ENCODE peak calls at places on chromosome 1, in four cellular contexts. One of them, this sample, is unnamed.

GRCh38 chr1:6140413-6140812 is 39.7 kb downstream of the CHD5 start:
- DNase-seq in midbrain: no peak
- DNase-seq in NCI-H2171 treated with DMSO at 0.1 percent for 48 hours: no peak
- DNase-seq in M059J: no peak
- DNase-seq in this sample: no peak

GRCh38 chr1:171245458-171246064 is 2.7 kb upstream of the FMO1 start:
- DNase-seq in midbrain: peak
- DNase-seq in NCI-H2171 treated with DMSO at 0.1 percent for 48 hours: peak
- DNase-seq in M059J: peak
- DNase-seq in this sample: peak

GRCh38 chr1:219585837-219586465 is 27.0 kb downstream of the ZC3H11B start:
- DNase-seq in midbrain: no peak
- DNase-seq in NCI-H2171 treated with DMSO at 0.1 percent for 48 hours: no peak
- DNase-seq in M059J: no peak
- DNase-seq in this sample: no peak

GRCh38 chr1:58886611-58887010 is 102.8 kb upstream of the JUN start:
- DNase-seq in midbrain: no peak
- DNase-seq in NCI-H2171 treated with DMSO at 0.1 percent for 48 hours: no peak
- DNase-seq in M059J: no peak
- DNase-seq in this sample: no peak

GRCh38 chr1:25486602-25487001 is 55.9 kb downstream of the MACO1 start:
- DNase-seq in midbrain: no peak
- DNase-seq in NCI-H2171 treated with DMSO at 0.1 percent for 48 hours: no peak
- DNase-seq in M059J: peak
- DNase-seq in this sample: no peak

GRCh38 chr1:3671371-3672180 is 19.3 kb downstream of the TP73 start:
- DNase-seq in midbrain: no peak
- DNase-seq in NCI-H2171 treated with DMSO at 0.1 percent for 48 hours: peak
- DNase-seq in M059J: peak
- DNase-seq in this sample: no peak

GRCh38 chr1:87436534-87436933 is 107.9 kb downstream of the LMO4 start:
- DNase-seq in midbrain: peak
- DNase-seq in NCI-H2171 treated with DMSO at 0.1 percent for 48 hours: no peak
- DNase-seq in M059J: no peak
- DNase-seq in this sample: no peak

GRCh38 chr1:2381741-2382620 is 9.4 kb downstream of the MORN1 start:
- DNase-seq in midbrain: peak
- DNase-seq in NCI-H2171 treated with DMSO at 0.1 percent for 48 hours: no peak
- DNase-seq in M059J: peak
- DNase-seq in this sample: peak

GRCh38 chr1:33175865-33176264 is 6.0 kb downstream of the TRIM62 start:
- DNase-seq in midbrain: no peak
- DNase-seq in NCI-H2171 treated with DMSO at 0.1 percent for 48 hours: no peak
- DNase-seq in M059J: no peak
- DNase-seq in this sample: no peak

GRCh38 chr1:214588963-214589597 is 13.9 kb upstream of the CENPF start:
- DNase-seq in midbrain: no peak
- DNase-seq in NCI-H2171 treated with DMSO at 0.1 percent for 48 hours: no peak
- DNase-seq in M059J: peak
- DNase-seq in this sample: no peak

GRCh38 chr1:229507502-229507901 is 639 bp downstream of the NUP133 start:
- DNase-seq in midbrain: no peak
- DNase-seq in NCI-H2171 treated with DMSO at 0.1 percent for 48 hours: peak
- DNase-seq in M059J: no peak
- DNase-seq in this sample: no peak

GRCh38 chr1:174712541-174712940 is 264.8 kb downstream of the GPR52 start:
- DNase-seq in midbrain: no peak
- DNase-seq in NCI-H2171 treated with DMSO at 0.1 percent for 48 hours: no peak
- DNase-seq in M059J: no peak
- DNase-seq in this sample: no peak

GRCh38 chr1:9362488-9362887 is 69.8 kb downstream of the SPSB1 start:
- DNase-seq in midbrain: peak
- DNase-seq in NCI-H2171 treated with DMSO at 0.1 percent for 48 hours: no peak
- DNase-seq in M059J: no peak
- DNase-seq in this sample: no peak

GRCh38 chr1:83882906-83883305 is 116.0 kb downstream of the TTLL7 start:
- DNase-seq in midbrain: no peak
- DNase-seq in NCI-H2171 treated with DMSO at 0.1 percent for 48 hours: peak
- DNase-seq in M059J: peak
- DNase-seq in this sample: peak

GRCh38 chr1:32351859-32352745 is 10.2 kb downstream of the FAM229A start:
- DNase-seq in midbrain: peak
- DNase-seq in NCI-H2171 treated with DMSO at 0.1 percent for 48 hours: no peak
- DNase-seq in M059J: peak
- DNase-seq in this sample: peak

GRCh38 chr1:25559996-25560395 is 16.6 kb downstream of the LDLRAP1 start:
- DNase-seq in midbrain: no peak
- DNase-seq in NCI-H2171 treated with DMSO at 0.1 percent for 48 hours: no peak
- DNase-seq in M059J: no peak
- DNase-seq in this sample: peak

GRCh38 chr1:179910934-179911333 is 28.8 kb downstream of the TOR1AIP1 start:
- DNase-seq in midbrain: no peak
- DNase-seq in NCI-H2171 treated with DMSO at 0.1 percent for 48 hours: no peak
- DNase-seq in M059J: no peak
- DNase-seq in this sample: no peak

GRCh38 chr1:87045757-87046422 is 131.5 kb downstream of the HS2ST1 start:
- DNase-seq in midbrain: no peak
- DNase-seq in NCI-H2171 treated with DMSO at 0.1 percent for 48 hours: no peak
- DNase-seq in M059J: peak
- DNase-seq in this sample: no peak

GRCh38 chr1:200660719-200661118 is 9.0 kb downstream of the DDX59 start:
- DNase-seq in midbrain: no peak
- DNase-seq in NCI-H2171 treated with DMSO at 0.1 percent for 48 hours: no peak
- DNase-seq in M059J: no peak
- DNase-seq in this sample: no peak

GRCh38 chr1:65119951-65120350 is 28.1 kb upstream of the AK4 start:
- DNase-seq in midbrain: no peak
- DNase-seq in NCI-H2171 treated with DMSO at 0.1 percent for 48 hours: no peak
- DNase-seq in M059J: peak
- DNase-seq in this sample: no peak

This sample was measured in endothelial cell of umbilical vein.